ENCODE peak calls at places on chromosomes 5 and 9, in nine cellular contexts. X is PC-9, U is AG09319, G is H9, Y is Calu3, J is body of pancreas, K is brain microvascular endothelial cell, V is GM12865, M is uterus. F is an unnamed sample.
A peak's percentile ranks its signal among the peaks of the same experiment; 100 is the strongest.

GRCh38 chr9:130862747-130863146 is 27.7 kb downstream of the ABL1 start:
- DNase-seq in Y (no peak), X (no peak), M (no peak), G (no peak), U (no peak), J (no peak), V (no peak), K (no peak), F (no peak)

GRCh38 chr5:173970878-173971650 is 17.9 kb upstream of the C5orf47 start:
- DNase-seq in U (no peak), Y (no peak), X (no peak), V (no peak), M (peak; percentile 38), J (no peak), K (no peak), G (no peak), F (no peak)

GRCh38 chr9:135848341-135849047 is 58.9 kb downstream of the CAMSAP1 start:
- DNase-seq in U (no peak), J (no peak), M (no peak), X (no peak), K (no peak), V (no peak), G (no peak), Y (no peak), F (no peak)

GRCh38 chr5:132506094-132506692 is 15.6 kb upstream of the IRF1 start:
- DNase-seq in G (peak; percentile 17), V (peak; percentile 81), M (peak; percentile 24), J (peak; percentile 41), X (no peak), Y (peak; percentile 48), K (peak; percentile 87), U (peak; percentile 93), F (peak; percentile 63)

GRCh38 chr9:74771262-74771585 is 116.5 kb downstream of the TRPM6 start:
- DNase-seq in U (no peak), Y (no peak), J (no peak), V (no peak), K (no peak), M (no peak), X (no peak), G (no peak), F (no peak)

GRCh38 chr5:88290801-88291200 is 22.2 kb upstream of the TMEM161B start:
- DNase-seq in M (no peak), K (peak; percentile 27), X (no peak), U (no peak), G (no peak), J (no peak), V (no peak), Y (no peak), F (no peak)

GRCh38 chr5:7717691-7718090 is 133.2 kb downstream of the CFAP90 start:
- DNase-seq in G (no peak), U (no peak), Y (no peak), X (no peak), V (no peak), M (no peak), J (no peak), K (no peak), F (no peak)

GRCh38 chr5:4275232-4275631 is 679.6 kb downstream of the IRX1 start:
- DNase-seq in G (peak; percentile 33), Y (no peak), M (no peak), K (no peak), V (no peak), X (no peak), J (no peak), U (no peak), F (no peak)

GRCh38 chr5:160757194-160757593 is 94.8 kb downstream of the ATP10B start:
- DNase-seq in K (no peak), M (no peak), G (no peak), J (no peak), V (no peak), U (no peak), X (no peak), Y (no peak), F (no peak)

GRCh38 chr9:21506910-21507795 is 25.0 kb upstream of the IFNE start:
- DNase-seq in J (no peak), U (peak; percentile 74), K (peak; percentile 82), G (no peak), Y (peak; percentile 31), M (no peak), X (peak; percentile 37), V (no peak), F (no peak)

GRCh38 chr5:124527220-124527991 is 219.0 kb downstream of the ZNF608 start:
- DNase-seq in X (no peak), M (no peak), G (no peak), J (no peak), Y (peak; percentile 24), K (no peak), V (peak; percentile 54), U (no peak), F (peak; percentile 16)

GRCh38 chr5:173753307-173754168 is 134.6 kb upstream of the CPEB4 start:
- DNase-seq in J (no peak), G (peak; percentile 85), V (no peak), Y (no peak), X (peak; percentile 41), M (no peak), U (no peak), K (no peak), F (no peak)

GRCh38 chr5:171162602-171163001 is 146.4 kb upstream of the TLX3 start:
- DNase-seq in M (no peak), G (peak; percentile 76), J (no peak), Y (peak; percentile 56), V (peak; percentile 26), U (no peak), X (no peak), K (peak; percentile 53), F (no peak)

GRCh38 chr5:17340363-17340762 is 122.9 kb downstream of the BASP1 start:
- DNase-seq in G (no peak), Y (no peak), M (no peak), K (no peak), V (no peak), J (no peak), X (no peak), U (no peak), F (no peak)

GRCh38 chr9:132485454-132485853 is 75.4 kb downstream of the CFAP77 start:
- DNase-seq in V (no peak), Y (no peak), U (no peak), J (no peak), X (no peak), G (no peak), M (no peak), K (no peak), F (no peak)

GRCh38 chr9:127197186-127197860 is 67.3 kb upstream of the GARNL3 start:
- DNase-seq in Y (no peak), K (no peak), X (no peak), G (no peak), M (no peak), V (no peak), J (no peak), U (no peak), F (no peak)

GRCh38 chr9:129290606-129291005 is 112.5 kb upstream of the IER5L start:
- DNase-seq in X (peak; percentile 38), Y (no peak), U (no peak), K (no peak), V (no peak), M (peak; percentile 12), J (no peak), G (no peak), F (no peak)

GRCh38 chr9:131402073-131402472 is 8.2 kb downstream of the PRRC2B start:
- DNase-seq in G (no peak), X (no peak), U (no peak), K (no peak), J (no peak), V (no peak), M (no peak), Y (no peak), F (no peak)

GRCh38 chr5:180866985-180867384 is 5.9 kb upstream of the ZFP62 start:
- DNase-seq in J (no peak), M (no peak), V (no peak), G (no peak), Y (no peak), U (no peak), K (no peak), X (no peak), F (no peak)

GRCh38 chr5:180862645-180863044 is 1.6 kb upstream of the ZFP62 start:
- DNase-seq in Y (no peak), U (no peak), J (no peak), G (peak; percentile 78), K (no peak), M (no peak), X (no peak), V (no peak), F (no peak)

GRCh38 chr5:180866296-180866695 is 5.2 kb upstream of the ZFP62 start:
- DNase-seq in J (peak; percentile 41), G (no peak), V (no peak), Y (no peak), M (no peak), X (no peak), U (no peak), K (no peak), F (no peak)

GRCh38 chr5:180860273-180860886 is 696 bp downstream of the ZFP62 start:
- DNase-seq in V (peak; percentile 88), M (no peak), X (no peak), J (no peak), Y (peak; percentile 36), G (peak; percentile 81), U (no peak), K (no peak), F (peak; percentile 83)

GRCh38 chr5:180860887-180861822 is at the start of gene ZFP62:
- DNase-seq in K (peak; percentile 81), G (peak; percentile 95), M (peak; percentile 95), U (peak; percentile 69), V (peak; percentile 97), Y (peak; percentile 95), J (peak; percentile 96), X (peak; percentile 96), F (peak; percentile 95)
- TF ChIP-seq CTCF in K (no peak), G (no peak), M (peak; percentile 50), U (no peak), V (no peak), Y (no peak), J (no peak), X (peak; percentile 35), F (no peak)

GRCh38 chr5:134917070-134917831 is 12.3 kb downstream of the PCBD2 start:
- DNase-seq in U (no peak), M (no peak), K (no peak), V (no peak), G (peak; percentile 54), Y (peak; percentile 59), X (no peak), J (peak; percentile 12), F (no peak)
- TF ChIP-seq CTCF in U (peak; percentile 1), M (no peak), K (peak; percentile 44), V (peak; percentile 30), G (peak; percentile 77), Y (peak; percentile 70), X (peak; percentile 64), J (peak; percentile 31), F (no peak)

DNA sequence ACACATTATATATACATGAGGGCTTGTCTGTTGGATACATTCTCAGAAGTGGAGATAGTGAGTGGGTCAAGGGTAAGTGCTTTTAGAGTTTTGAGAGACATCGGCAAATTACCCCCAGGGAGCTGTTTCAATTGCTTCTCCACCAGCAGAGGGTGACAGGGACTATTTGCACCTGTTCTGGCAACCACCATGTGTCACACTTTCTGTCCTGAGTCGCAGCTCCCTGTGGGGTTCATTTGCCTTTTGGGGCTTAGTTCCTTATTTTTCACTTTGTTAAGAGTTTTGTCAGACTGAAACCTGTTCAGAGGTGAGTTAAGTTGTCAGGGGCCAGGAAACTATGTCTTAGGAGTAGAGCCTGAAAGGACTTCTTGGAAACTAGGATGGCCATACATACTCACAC is 20.1 kb upstream of the SLC36A1 start:
- DNase-seq in X (no peak), M (no peak), V (peak; percentile 80), U (no peak), G (no peak), Y (no peak), J (no peak), K (no peak), F (peak; percentile 79)
- TF ChIP-seq CTCF in X (no peak), M (no peak), V (peak; percentile 49), U (no peak), G (peak; percentile 28), Y (no peak), J (no peak), K (no peak), F (no peak)

GRCh38 chr5:44603496-44604272 is 205.1 kb upstream of the MRPS30 start:
- DNase-seq in X (no peak), G (peak; percentile 68), M (no peak), J (no peak), U (no peak), Y (no peak), K (no peak), V (peak; percentile 1), F (no peak)
- TF ChIP-seq CTCF in X (peak; percentile 36), G (peak; percentile 69), M (no peak), J (no peak), U (peak; percentile 14), Y (no peak), K (no peak), V (peak; percentile 10), F (no peak)